ENCODE peak calls at places on chromosome 21, in six cellular contexts. D is HepG2, T is K562, X is prostate gland, G is vagina, W is stomach. H is an unnamed sample.

GRCh38 chr21:36839123-36839522 is 127.3 kb downstream of the HLCS start:
- DNase-seq in W (no peak), X (no peak), D (no peak), T (no peak), G (no peak), H (no peak)

GRCh38 chr21:19353271-19353670 is 949.7 kb upstream of the TMPRSS15 start:
- DNase-seq in W (no peak), D (no peak), G (no peak), X (no peak), T (no peak), H (no peak)

GRCh38 chr21:34889287-34889536 is 159.9 kb downstream of the RUNX1 start:
- DNase-seq in X (peak), W (peak), G (no peak), T (no peak), D (peak), H (no peak)

GRCh38 chr21:23887709-23888303 is 1719.5 kb downstream of the MRPL39 start:
- DNase-seq in W (no peak), T (no peak), X (no peak), D (no peak), G (no peak), H (no peak)

GRCh38 chr21:42614391-42614790 is 39.0 kb upstream of the PDE9A start:
- DNase-seq in T (no peak), X (no peak), W (no peak), G (no peak), D (no peak), H (no peak)

GRCh38 chr21:35244514-35244913 is 195.4 kb upstream of the RUNX1 start:
- DNase-seq in X (peak), D (no peak), G (no peak), W (peak), T (no peak), H (no peak)

GRCh38 chr21:36901575-36901974 is 64.9 kb downstream of the HLCS start:
- DNase-seq in X (no peak), W (no peak), G (no peak), D (no peak), T (no peak), H (no peak)

GRCh38 chr21:38773108-38774061 is 32.3 kb upstream of the ETS2 start:
- DNase-seq in D (peak), T (no peak), G (no peak), W (no peak), X (no peak), H (no peak)

GRCh38 chr21:37587203-37587602 is 220.6 kb downstream of the DYRK1A start:
- DNase-seq in T (no peak), G (no peak), W (no peak), X (no peak), D (no peak), H (no peak)

GRCh38 chr21:36105327-36105842 is 29.5 kb upstream of the CBR3 start:
- DNase-seq in X (no peak), D (no peak), T (no peak), W (no peak), G (no peak), H (no peak)

GRCh38 chr21:38960251-38960650 is 154.5 kb downstream of the ETS2 start:
- DNase-seq in W (no peak), G (no peak), X (no peak), T (no peak), D (no peak), H (no peak)

GRCh38 chr21:34881894-34882371 is 167.2 kb downstream of the RUNX1 start:
- DNase-seq in G (no peak), D (no peak), T (no peak), X (no peak), W (no peak), H (no peak)

GRCh38 chr21:36948686-36949085 is 17.8 kb downstream of the HLCS start:
- DNase-seq in G (no peak), X (no peak), W (no peak), T (no peak), D (no peak), H (no peak)

GRCh38 chr21:36988536-36988935 is 18.0 kb upstream of the RIPPLY3 start:
- DNase-seq in D (no peak), W (no peak), T (no peak), G (no peak), X (no peak), H (no peak)

GRCh38 chr21:16708431-16708830 is 804.4 kb upstream of the CXADR start:
- DNase-seq in D (no peak), W (no peak), X (no peak), G (no peak), T (no peak), H (no peak)

GRCh38 chr21:38913120-38913975 is 107.6 kb downstream of the ETS2 start:
- DNase-seq in G (peak), W (peak), D (no peak), T (peak), X (peak), H (no peak)

GRCh38 chr21:17679002-17679600 is 66.4 kb upstream of the BTG3 start:
- DNase-seq in T (peak), D (peak), W (no peak), G (no peak), X (peak), H (peak)

GRCh38 chr21:34913786-34914185 is 135.3 kb downstream of the RUNX1 start:
- DNase-seq in X (no peak), W (no peak), G (no peak), T (no peak), D (no peak), H (no peak)

GRCh38 chr21:39657091-39657689 is 44.5 kb downstream of the B3GALT5 start:
- DNase-seq in T (no peak), X (no peak), G (no peak), W (no peak), D (no peak), H (no peak)

GRCh38 chr21:18164933-18165332 is 79.7 kb upstream of the CHODL start:
- DNase-seq in T (no peak), W (no peak), G (no peak), X (no peak), D (no peak), H (no peak)

GRCh38 chr21:16605588-16605987 is 875.8 kb downstream of the USP25 start:
- DNase-seq in G (no peak), X (no peak), D (no peak), W (no peak), T (no peak), H (no peak)

GRCh38 chr21:27555996-27556395 is 589.1 kb upstream of the ADAMTS5 start:
- DNase-seq in T (no peak), W (no peak), G (no peak), X (no peak), D (no peak), H (no peak)

GRCh38 chr21:34669149-34669879 is 520 bp downstream of the CLIC6 start:
- DNase-seq in T (no peak), X (no peak), G (no peak), D (no peak), W (peak), H (peak)

GRCh38 chr21:35428489-35428888 is 379.4 kb upstream of the RUNX1 start:
- DNase-seq in D (no peak), X (no peak), T (no peak), W (no peak), G (no peak), H (no peak)

GRCh38 chr21:35476616-35477395 is 427.7 kb upstream of the RUNX1 start:
- DNase-seq in W (no peak), D (no peak), G (no peak), T (no peak), X (no peak), H (no peak)

GRCh38 chr21:16789636-16790035 is 723.2 kb upstream of the CXADR start:
- DNase-seq in T (no peak), W (no peak), G (no peak), D (no peak), X (no peak), H (no peak)

GRCh38 chr21:39319814-39320332 is 6.4 kb upstream of the BRWD1 start:
- DNase-seq in T (peak), D (no peak), W (no peak), X (no peak), G (no peak), H (no peak)

GRCh38 chr21:38389891-38390290 is 108.4 kb downstream of the ERG start:
- DNase-seq in D (no peak), W (no peak), X (no peak), T (no peak), G (no peak), H (no peak)

GRCh38 chr21:19463966-19464365 is 1060.4 kb upstream of the TMPRSS15 start:
- DNase-seq in W (no peak), D (no peak), T (no peak), G (no peak), X (no peak), H (no peak)

GRCh38 chr21:16588433-16588860 is 858.7 kb downstream of the USP25 start:
- DNase-seq in G (no peak), W (peak), X (peak), D (no peak), T (no peak), H (no peak)

GRCh38 chr21:36980280-36981048 is 14.0 kb upstream of the HLCS start:
- DNase-seq in X (peak), T (no peak), D (no peak), G (no peak), W (peak), H (no peak)

GRCh38 chr21:39088831-39089380 is 94.3 kb downstream of the PSMG1 start:
- DNase-seq in D (peak), X (no peak), W (no peak), G (peak), T (peak), H (no peak)

GRCh38 chr21:46184625-46185555 is 631 bp upstream of the SPATC1L start:
- DNase-seq in X (peak), D (peak), T (peak), W (peak), G (peak), H (no peak)
- TF ChIP-seq POLR2A in X (no peak), D (no peak), T (no peak), W (no peak), G (no peak), H (no peak)

GRCh38 chr21:44517175-44517899 is 22.7 kb downstream of the KRTAP10-1 start:
- DNase-seq in W (peak), X (no peak), T (peak), G (no peak), D (peak), H (no peak)
- TF ChIP-seq POLR2AphosphoS5 in W (no peak), X (no peak), T (no peak), G (no peak), D (no peak), H (no peak)

DNA sequence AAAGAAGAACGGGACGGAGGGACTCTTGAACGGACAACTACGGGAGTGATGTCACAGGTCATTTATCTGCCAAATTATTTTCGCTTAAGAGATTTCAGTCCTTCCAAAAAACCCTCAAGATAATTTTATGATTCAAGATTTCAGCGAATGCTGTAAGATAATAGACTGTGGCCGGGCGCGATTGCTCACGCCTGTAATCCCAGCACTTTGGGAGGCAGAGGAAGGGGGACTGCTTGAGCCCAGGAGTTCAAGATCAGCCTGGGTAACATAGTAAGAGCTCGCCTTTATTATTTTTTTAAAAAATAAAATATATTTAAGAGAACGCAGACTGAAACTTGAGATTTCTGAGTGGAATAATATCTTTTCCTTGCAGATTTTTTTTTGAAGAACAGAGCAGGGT is 609 bp downstream of the RWDD2B start:
- DNase-seq in G (no peak), D (no peak), X (no peak), W (no peak), T (no peak), H (no peak)
- TF ChIP-seq POLR2A in G (no peak), D (no peak), X (no peak), W (no peak), T (no peak), H (no peak)

DNA sequence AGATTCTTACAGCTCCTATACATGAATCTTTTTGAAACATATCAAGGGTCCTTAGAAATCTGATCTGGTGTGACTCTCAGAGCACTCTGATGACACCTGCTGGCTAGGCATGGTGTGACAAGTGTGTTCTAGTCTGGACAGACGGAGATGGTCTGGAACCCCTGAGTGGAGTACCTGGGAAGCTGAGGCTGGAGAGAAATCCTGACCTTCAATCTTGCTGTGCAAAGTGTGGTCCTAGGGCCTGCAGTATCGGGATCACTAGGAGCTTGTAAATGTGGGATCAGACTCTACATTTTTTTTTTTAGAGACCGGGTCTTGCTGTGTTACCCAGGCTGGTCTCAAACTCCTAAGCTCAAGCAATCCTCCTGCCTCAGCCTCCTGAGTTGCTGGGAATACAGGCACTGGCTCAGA is 78.6 kb upstream of the SOD1 start:
- DNase-seq in W (peak), D (peak), T (peak), G (no peak), X (peak), H (peak)
- TF ChIP-seq POLR2AphosphoS5 in W (no peak), D (no peak), T (no peak), G (no peak), X (no peak), H (no peak)

GRCh38 chr21:26068776-26069175 is 101.8 kb downstream of the APP start:
- DNase-seq in G (no peak), W (no peak), X (no peak), D (no peak), T (no peak), H (no peak)
- TF ChIP-seq POLR2A in G (no peak), W (no peak), X (no peak), D (no peak), T (no peak), H (no peak)

DNA sequence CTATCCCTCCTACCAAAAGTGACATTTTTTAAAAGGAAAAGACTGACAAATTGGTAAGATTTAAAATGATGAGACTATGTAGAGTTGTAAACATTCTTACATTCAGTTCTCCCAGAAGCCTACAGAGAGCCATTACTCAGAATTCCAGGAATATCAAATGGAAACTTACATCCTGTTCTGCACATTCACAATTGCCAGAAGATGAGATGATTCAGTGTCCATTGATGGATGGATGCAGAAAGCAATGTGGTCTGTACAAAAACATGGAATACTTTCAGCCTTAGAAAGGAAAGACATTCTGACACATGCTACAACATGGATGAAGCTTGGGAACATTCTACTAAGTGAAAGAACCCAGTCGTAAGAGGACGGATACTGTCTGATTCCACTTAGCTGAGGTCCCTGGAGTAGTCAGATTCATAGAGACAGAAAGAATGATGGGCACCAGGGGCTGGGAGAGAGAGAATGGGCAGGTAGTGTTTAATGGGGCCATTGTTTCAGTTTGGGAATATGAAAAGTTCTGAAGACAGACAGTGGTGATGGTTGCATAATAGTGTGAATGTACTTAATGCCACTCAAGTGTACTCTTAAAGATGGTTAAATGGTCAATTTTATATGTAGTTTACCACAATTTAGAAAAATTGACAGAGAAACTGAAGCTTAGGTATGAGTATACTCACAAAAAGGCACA is 16.6 kb downstream of the MX1 start:
- DNase-seq in T (no peak), G (no peak), W (no peak), X (no peak), D (no peak), H (no peak)
- TF ChIP-seq POLR2AphosphoS5 in T (no peak), G (no peak), W (no peak), X (no peak), D (no peak), H (peak)

DNA sequence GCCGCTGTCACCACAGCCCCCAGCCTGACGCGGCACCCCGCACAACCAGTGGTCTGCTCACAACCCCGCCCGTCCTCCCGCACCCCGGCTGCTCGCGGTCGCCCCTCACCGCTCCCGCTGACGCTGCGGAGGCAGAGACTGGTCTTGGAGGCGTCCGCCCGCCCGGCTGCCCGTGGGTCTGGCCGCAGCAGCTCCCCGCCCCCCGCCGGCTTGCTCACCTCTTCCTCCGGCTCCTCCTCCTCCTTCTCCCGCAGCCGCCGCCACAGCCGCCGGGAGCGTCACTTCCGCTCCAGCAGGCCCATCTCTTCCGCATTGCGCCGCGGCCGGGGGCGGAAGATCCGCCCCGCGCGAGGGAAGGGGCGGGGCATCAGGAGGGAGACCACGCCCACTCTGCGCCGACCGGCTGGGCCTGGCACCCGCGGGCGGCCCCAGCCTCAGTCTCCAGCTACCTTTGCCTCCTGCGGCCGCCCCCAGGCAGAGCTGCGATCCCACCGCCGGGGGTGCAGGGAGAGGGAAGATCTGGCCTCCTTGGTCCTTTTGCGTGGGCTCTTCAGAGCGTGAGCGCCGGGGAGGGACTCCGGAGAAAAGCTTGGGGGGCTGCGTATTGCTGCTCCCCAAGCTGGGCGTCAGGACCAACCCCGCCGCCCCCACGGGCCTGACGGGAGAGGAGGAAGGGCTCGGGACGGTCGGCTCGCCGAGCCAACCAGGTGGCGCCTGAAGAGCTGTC is at the start of gene SYNJ1:
- DNase-seq in D (peak), X (peak), G (peak), W (peak), T (peak), H (peak)
- TF ChIP-seq POLR2A in D (peak), X (peak), G (peak), W (no peak), T (peak), H (no peak)

GRCh38 chr21:15007716-15008296 is 57.0 kb downstream of the NRIP1 start:
- DNase-seq in W (no peak), T (no peak), X (no peak), D (no peak), G (no peak), H (no peak)

GRCh38 chr21:15006594-15007230 is 58.1 kb downstream of the NRIP1 start:
- DNase-seq in X (no peak), T (no peak), G (no peak), W (no peak), D (no peak), H (no peak)

GRCh38 chr21:15004721-15005370 is 60.0 kb downstream of the NRIP1 start:
- DNase-seq in G (no peak), W (no peak), X (no peak), D (no peak), T (no peak), H (no peak)

GRCh38 chr21:15003463-15004135 is 61.2 kb downstream of the NRIP1 start:
- DNase-seq in D (no peak), W (no peak), G (no peak), T (no peak), X (no peak), H (no peak)

DNA sequence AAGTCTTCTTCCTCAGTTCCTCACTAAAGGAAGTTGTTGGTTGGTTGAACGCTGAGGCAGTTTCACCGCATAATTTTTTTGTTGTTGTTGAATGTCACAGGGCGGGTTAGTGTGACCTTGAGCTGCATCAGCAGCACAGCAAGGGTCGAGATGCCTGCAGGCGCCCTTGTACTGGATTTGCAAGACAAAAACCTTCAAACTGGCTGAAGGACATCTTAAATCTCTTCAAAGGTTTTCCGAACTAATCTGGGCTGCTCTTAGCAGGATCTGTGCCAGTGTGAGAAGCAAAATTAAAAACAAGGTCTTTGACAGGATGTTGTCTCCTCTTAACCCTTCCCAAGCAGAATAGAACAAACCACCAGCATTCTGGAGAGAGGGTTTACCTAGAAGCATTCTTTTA is 59.4 kb downstream of the NRIP1 start:
- DNase-seq in T (no peak), G (no peak), W (no peak), D (no peak), X (no peak), H (no peak)
- TF ChIP-seq POLR2AphosphoS5 in T (no peak), G (no peak), W (no peak), D (no peak), X (no peak), H (no peak)

GRCh38 chr21:14116080-14116481 is 94.7 kb downstream of the LIPI start:
- DNase-seq in X (no peak), D (no peak), T (no peak), G (no peak), W (no peak), H (no peak)
- TF ChIP-seq POLR2A in X (no peak), D (no peak), T (no peak), G (no peak), W (no peak), H (no peak)

H was measured in GM12891.